ENCODE peak calls at places on chromosome 17, in nine cellular contexts. H, Y, U, T, F, I, X, G and M are unnamed samples. For H3K4me1, the result is how much of the 10 kb centered on the place peaks cover.

GRCh38 chr17:47295037-47295873 is 28.5 kb upstream of the EFCAB13 start:
- DNase-seq in T (no peak), X (no peak), H (peak), Y (no peak), I (no peak), F (no peak), U (no peak), G (no peak), M (no peak)

GRCh38 chr17:44390250-44390649 is 801 bp upstream of the ITGA2B start:
- DNase-seq in F (no peak), Y (no peak), U (no peak), I (no peak), X (no peak), H (no peak), T (no peak), G (no peak), M (no peak)

GRCh38 chr17:42408076-42408475 is 15.0 kb downstream of the CAVIN1 start:
- DNase-seq in T (peak), I (no peak), X (no peak), U (no peak), H (no peak), Y (no peak), G (no peak), F (no peak), M (no peak)

GRCh38 chr17:32485261-32485955 is 1.4 kb upstream of the CDK5R1 start:
- DNase-seq in G (no peak), I (no peak), U (no peak), H (no peak), X (no peak), T (no peak), F (no peak), Y (no peak), M (peak)

GRCh38 chr17:27488263-27488662 is 32.0 kb downstream of the KSR1 start:
- DNase-seq in I (no peak), T (no peak), U (no peak), X (no peak), H (no peak), G (no peak), F (no peak), Y (no peak), M (no peak)

GRCh38 chr17:56887105-56887504 is 26.7 kb downstream of the TRIM25 start:
- DNase-seq in T (no peak), Y (no peak), I (no peak), G (no peak), F (no peak), H (no peak), U (no peak), X (no peak), M (no peak)

GRCh38 chr17:66789961-66790421 is 44.9 kb upstream of the CACNG5 start:
- DNase-seq in U (no peak), Y (no peak), I (no peak), H (no peak), X (no peak), T (no peak), F (no peak), G (no peak), M (no peak)

GRCh38 chr17:79615926-79616325 is 5.1 kb upstream of the RBFOX3 start:
- DNase-seq in U (no peak), G (no peak), F (no peak), T (peak), H (no peak), I (no peak), X (peak), Y (no peak), M (peak)

GRCh38 chr17:75077490-75078096 is 10.2 kb upstream of the SLC16A5 start:
- DNase-seq in U (no peak), Y (no peak), I (no peak), G (no peak), H (peak), F (no peak), T (no peak), X (peak), M (no peak)

GRCh38 chr17:61926831-61927210 is 961 bp downstream of the INTS2 start:
- DNase-seq in H (no peak), U (no peak), Y (no peak), I (no peak), T (no peak), F (no peak), G (no peak), X (no peak), M (no peak)

GRCh38 chr17:36980281-36980761 is 31.6 kb downstream of the AATF start:
- DNase-seq in Y (no peak), I (no peak), G (no peak), H (no peak), X (no peak), U (no peak), T (no peak), F (no peak), M (no peak)

GRCh38 chr17:12388206-12388605 is 277.5 kb upstream of the MYOCD start:
- DNase-seq in Y (no peak), G (no peak), T (no peak), I (no peak), X (no peak), H (no peak), F (no peak), U (no peak), M (no peak)

GRCh38 chr17:8320262-8320661 is 10.2 kb downstream of the ARHGEF15 start:
- DNase-seq in G (no peak), H (no peak), F (no peak), X (no peak), Y (no peak), U (no peak), I (no peak), T (no peak), M (no peak)

GRCh38 chr17:21046215-21046614 is 3.4 kb upstream of the USP22 start:
- DNase-seq in G (no peak), U (no peak), X (no peak), I (no peak), T (no peak), Y (no peak), H (no peak), F (no peak), M (no peak)

GRCh38 chr17:36911007-36911406 is 26.3 kb upstream of the LHX1 start:
- DNase-seq in U (no peak), F (no peak), H (no peak), T (no peak), X (no peak), I (no peak), G (no peak), Y (no peak), M (no peak)

GRCh38 chr17:68383443-68384321 is 73.6 kb downstream of the WIPI1 start:
- DNase-seq in I (peak), Y (no peak), U (no peak), G (no peak), F (no peak), T (peak), H (no peak), X (no peak), M (peak)

GRCh38 chr17:72976971-72977767 is 115.3 kb downstream of the SLC39A11 start:
- DNase-seq in G (no peak), U (peak), H (no peak), T (peak), X (no peak), Y (no peak), F (no peak), I (peak), M (no peak)

GRCh38 chr17:57203076-57203475 is 53.2 kb upstream of the MSI2 start:
- DNase-seq in X (no peak), G (no peak), U (no peak), F (no peak), H (no peak), I (no peak), T (no peak), Y (no peak), M (no peak)

GRCh38 chr17:77474292-77474988 is 333.7 kb downstream of the SEC14L1 start:
- DNase-seq in I (no peak), U (no peak), Y (no peak), H (no peak), T (no peak), X (peak), F (no peak), G (no peak), M (no peak)

GRCh38 chr17:82241926-82242697 is 13.3 kb downstream of the SLC16A3 start:
- DNase-seq in X (peak), F (no peak), H (peak), U (no peak), T (no peak), I (no peak), Y (no peak), G (peak), M (peak)

GRCh38 chr17:50511058-50511457 is 2.8 kb downstream of the MYCBPAP start:
- DNase-seq in I (no peak), G (no peak), T (peak), U (no peak), F (no peak), H (no peak), Y (peak), X (no peak), M (no peak)

GRCh38 chr17:57350266-57350665 is 93.9 kb downstream of the MSI2 start:
- DNase-seq in I (no peak), U (no peak), X (no peak), F (no peak), Y (no peak), G (no peak), H (no peak), T (peak), M (no peak)

GRCh38 chr17:80259642-80260535 is 763 bp upstream of the RNF213 start:
- DNase-seq in I (no peak), G (peak), U (peak), H (peak), X (peak), T (peak), Y (peak), F (no peak), M (peak)

GRCh38 chr17:39145143-39145542 is 6.3 kb downstream of the PLXDC1 start:
- DNase-seq in T (no peak), Y (no peak), X (peak), I (no peak), H (no peak), U (no peak), G (no peak), F (no peak), M (no peak)

GRCh38 chr17:82230627-82231311 is 1.9 kb downstream of the SLC16A3 start:
- DNase-seq in T (peak), Y (peak), X (peak), F (no peak), I (no peak), U (peak), G (peak), H (peak), M (peak)

GRCh38 chr17:27598337-27599050 is 32.5 kb upstream of the LGALS9 start:
- DNase-seq in I (no peak), T (no peak), F (no peak), Y (no peak), X (no peak), U (no peak), G (no peak), H (no peak), M (no peak)

GRCh38 chr17:73308017-73308823 is 3.6 kb downstream of the CDC42EP4 start:
- DNase-seq in X (peak), T (peak), I (peak), U (peak), H (no peak), F (no peak), G (no peak), Y (no peak), M (no peak)

GRCh38 chr17:14545156-14545906 is 244.4 kb downstream of the HS3ST3B1 start:
- DNase-seq in H (no peak), T (peak), I (no peak), G (no peak), Y (no peak), U (no peak), F (no peak), X (no peak), M (no peak)

GRCh38 chr17:33435716-33436301 is 142.7 kb upstream of the ASIC2 start:
- DNase-seq in Y (no peak), G (no peak), H (no peak), X (no peak), F (no peak), T (no peak), I (no peak), U (no peak), M (no peak)

GRCh38 chr17:64399767-64400156 is 9.1 kb upstream of the PECAM1 start:
- DNase-seq in X (no peak), H (no peak), G (no peak), Y (no peak), U (no peak), I (no peak), F (no peak), T (no peak), M (no peak)

GRCh38 chr17:77616243-77616731 is 342.2 kb upstream of the TNRC6C start:
- DNase-seq in Y (no peak), X (no peak), I (no peak), H (no peak), F (no peak), U (no peak), T (peak), G (no peak), M (no peak)

GRCh38 chr17:45246861-45247428 is 14.9 kb downstream of the SPATA32 start:
- DNase-seq in Y (no peak), H (peak), T (peak), I (no peak), G (peak), F (no peak), U (peak), X (peak), M (no peak)

DNA sequence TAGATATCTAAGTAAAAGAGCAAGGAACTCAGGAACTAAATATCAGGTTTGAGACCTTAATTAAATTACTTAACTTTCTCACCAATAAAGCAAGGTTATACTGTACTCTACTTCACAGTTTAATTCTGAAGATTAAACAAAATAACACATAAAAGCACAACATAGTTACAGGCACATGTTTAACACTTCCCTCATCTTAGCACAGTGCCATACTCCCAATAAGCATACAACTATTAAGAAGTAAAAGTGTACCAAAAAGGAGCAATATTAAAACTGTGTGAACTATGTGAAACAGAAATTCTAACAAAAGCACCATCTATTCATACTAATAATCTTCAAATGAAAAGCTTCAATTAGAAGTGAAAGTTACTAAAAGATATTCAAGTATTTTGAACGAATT is 2.2 kb downstream of the APPBP2 start:
- DNase-seq in T (no peak), H (no peak), X (no peak), Y (no peak), F (no peak), I (no peak), U (no peak), G (no peak), M (no peak)
- H3K27ac ChIP-seq in T (no peak), H (no peak), X (no peak), Y (no peak), F (no peak), I (no peak), U (no peak), G (peak), M (no peak)

GRCh38 chr17:3914319-3914685 is 2.0 kb downstream of the P2RX1 start:
- DNase-seq in Y (no peak), F (no peak), X (no peak), G (no peak), U (no peak), T (no peak), H (no peak), I (no peak), M (no peak)
- H3K4me1 ChIP-seq in Y (under half), F (under half), X (under half), G (under half), U (under half), T (under half), H (under half), I (under half), M (under half)

GRCh38 chr17:7285679-7286078 is 4.2 kb downstream of the SLC2A4 start:
- DNase-seq in H (peak), G (no peak), Y (no peak), F (no peak), T (no peak), X (no peak), I (no peak), U (no peak), M (no peak)
- H3K27ac ChIP-seq in H (no peak), G (no peak), Y (no peak), F (no peak), T (no peak), X (no peak), I (no peak), U (no peak), M (no peak)

GRCh38 chr17:48563867-48564199 is 14.3 kb downstream of the HOXB4 start:
- DNase-seq in I (no peak), X (no peak), T (no peak), U (no peak), G (no peak), H (no peak), F (no peak), Y (no peak), M (no peak)
- H3K4me1 ChIP-seq in I (under half), X (under half), T (under half), U (under half), G (under half), H (under half), F (under half), Y (under half), M (half or more)

GRCh38 chr17:40915721-40916256 is 21.7 kb downstream of the KRT23 start:
- DNase-seq in I (no peak), T (no peak), H (no peak), X (no peak), F (no peak), G (no peak), Y (no peak), U (no peak), M (no peak)
- H3K27ac ChIP-seq in I (peak), T (no peak), H (no peak), X (no peak), F (no peak), G (no peak), Y (no peak), U (peak), M (peak)